ENCODE peak calls at places on chromosomes 2 and 18, in four cellular contexts. Q, O, H and Y are unnamed samples.

GRCh38 chr18:56869189-56869777 is 218.1 kb downstream of the WDR7 start:
- DNase-seq in Q (no peak), O (peak), H (no peak), Y (no peak)

GRCh38 chr2:17646838-17647701 is 106.5 kb downstream of the SMC6 start:
- DNase-seq in Q (no peak), O (no peak), H (no peak), Y (no peak)

GRCh38 chr2:110716959-110717645 is 15.3 kb upstream of the ACOXL start:
- DNase-seq in Q (no peak), O (no peak), H (no peak), Y (no peak)

GRCh38 chr2:174325932-174326879 is 8.5 kb upstream of the SP9 start:
- DNase-seq in Q (peak), O (no peak), H (no peak), Y (peak)

GRCh38 chr18:77004555-77005380 is 127.8 kb downstream of the MBP start:
- DNase-seq in Q (peak), O (peak), H (no peak), Y (no peak)

GRCh38 chr2:905091-905832 is 45.4 kb upstream of the SNTG2 start:
- DNase-seq in Q (no peak), O (no peak), H (no peak), Y (no peak)

GRCh38 chr2:154952346-154953010 is 254.0 kb downstream of the KCNJ3 start:
- DNase-seq in Q (no peak), O (no peak), H (no peak), Y (no peak)

GRCh38 chr2:231530099-231531085 is at the start of gene NMUR1:
- DNase-seq in Q (peak), O (peak), H (no peak), Y (peak)

GRCh38 chr2:233346930-233347329 is 7.4 kb upstream of the DGKD start:
- DNase-seq in Q (no peak), O (no peak), H (no peak), Y (no peak)

GRCh38 chr2:73918856-73919255 is 7.8 kb upstream of the DGUOK start:
- DNase-seq in Q (no peak), O (no peak), H (no peak), Y (no peak)

GRCh38 chr18:21682276-21683051 is 22.1 kb downstream of the ABHD3 start:
- DNase-seq in Q (no peak), O (peak), H (no peak), Y (no peak)

GRCh38 chr18:21689736-21690135 is 14.8 kb downstream of the ABHD3 start:
- DNase-seq in Q (no peak), O (no peak), H (no peak), Y (no peak)

GRCh38 chr18:21684731-21685130 is 19.8 kb downstream of the ABHD3 start:
- DNase-seq in Q (no peak), O (no peak), H (no peak), Y (no peak)

DNA sequence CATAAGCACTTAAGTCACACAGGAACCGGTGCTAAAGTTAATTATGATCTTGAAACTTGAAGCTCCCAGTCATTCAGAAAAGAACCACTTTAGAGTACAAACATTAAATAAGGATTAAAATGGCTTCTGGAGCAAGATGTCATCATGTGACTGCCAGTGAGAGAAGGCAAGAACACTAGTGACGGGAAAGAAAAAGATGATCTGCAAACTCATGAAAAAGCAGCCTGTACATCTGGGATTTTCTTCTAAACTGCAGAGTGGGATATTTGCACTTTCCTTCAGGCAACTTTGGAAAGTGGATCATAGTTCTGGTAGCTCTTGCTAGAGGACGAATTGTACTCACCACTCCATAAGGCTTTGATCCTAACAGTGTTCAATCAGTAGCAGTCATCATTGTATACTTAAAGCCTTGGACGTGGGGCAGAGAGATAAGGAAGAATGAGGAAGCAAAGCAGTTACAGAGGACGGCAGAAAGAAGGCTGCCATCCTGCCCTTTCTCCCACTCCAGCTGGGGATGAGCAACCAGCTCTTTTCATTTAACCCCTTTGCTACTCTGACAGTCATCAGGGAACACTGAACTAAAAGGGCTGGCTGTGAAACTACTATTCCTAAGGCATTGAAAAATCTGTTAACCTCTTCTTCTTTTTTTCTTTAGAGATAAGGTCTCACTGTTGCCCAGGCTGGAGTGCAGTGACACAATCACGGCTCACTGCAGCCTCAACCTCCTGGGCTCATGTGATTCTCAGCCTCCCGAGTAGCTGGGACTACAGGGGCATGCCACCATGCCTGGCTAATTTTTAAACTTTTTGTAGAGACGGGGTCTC is 18.1 kb downstream of the ABHD3 start:
- DNase-seq in Q (no peak), O (no peak), H (no peak), Y (no peak)
- H3K4me3 ChIP-seq in Q (no peak), O (no peak), H (no peak), Y (no peak)

GRCh38 chr2:237498341-237498740 is 11.3 kb downstream of the MLPH start:
- DNase-seq in Q (no peak), O (no peak), H (peak), Y (no peak)
- H3K27ac ChIP-seq in Q (peak), O (no peak), H (peak), Y (no peak)

DNA sequence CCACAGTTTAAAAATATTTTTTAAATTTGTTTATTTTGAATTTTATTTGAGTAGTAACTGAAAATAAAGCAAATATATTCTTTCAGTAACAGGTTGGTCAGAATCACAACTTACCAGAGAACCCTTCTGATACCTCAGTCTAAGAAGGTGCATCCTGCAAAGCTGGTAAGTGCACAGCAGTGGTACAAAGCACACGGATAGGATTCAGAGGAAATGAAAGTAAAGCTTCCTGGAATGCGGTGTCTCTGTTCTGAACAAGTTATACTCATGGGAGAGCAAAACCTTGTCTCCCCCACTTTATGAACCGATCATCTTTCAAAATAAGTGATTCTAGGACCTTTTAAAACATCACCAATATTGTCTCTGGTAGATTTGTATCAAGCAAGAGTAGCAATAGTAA is 398.3 kb downstream of the TMX3 start:
- DNase-seq in Q (no peak), O (no peak), H (no peak), Y (no peak)
- H3K4me3 ChIP-seq in Q (no peak), O (no peak), H (no peak), Y (no peak)

GRCh38 chr2:54331095-54331835 is 75.2 kb upstream of the TSPYL6 start:
- DNase-seq in Q (no peak), O (no peak), H (no peak), Y (no peak)
- H3K27ac ChIP-seq in Q (peak), O (no peak), H (no peak), Y (peak)

DNA sequence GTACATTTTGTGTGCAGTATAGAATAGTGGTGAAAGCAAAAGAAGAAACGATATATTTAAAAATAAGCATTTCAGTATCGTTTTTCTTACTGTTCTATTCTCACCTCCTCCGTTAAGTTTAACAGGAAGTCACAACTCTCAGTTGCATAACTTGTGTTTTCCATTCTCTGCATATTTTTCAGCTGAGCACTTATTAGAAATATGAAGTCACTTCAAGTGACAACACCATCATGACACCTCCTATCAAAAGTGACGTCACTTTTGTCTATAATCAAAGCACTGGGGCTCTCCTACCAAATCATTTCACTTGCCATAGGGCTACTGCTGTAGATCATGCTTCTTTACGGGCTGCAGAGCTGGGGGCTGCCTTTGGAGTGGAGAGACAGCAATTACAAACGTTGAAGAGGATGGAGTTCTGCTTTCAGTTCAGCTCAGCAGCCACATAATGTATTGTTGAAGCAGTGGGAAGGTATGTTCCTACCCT is 36.3 kb downstream of the STAT4 start:
- DNase-seq in Q (no peak), O (no peak), H (no peak), Y (no peak)
- H3K4me3 ChIP-seq in Q (no peak), O (no peak), H (no peak), Y (no peak)

GRCh38 chr2:11292464-11293255 is 51.8 kb downstream of the ROCK2 start:
- DNase-seq in Q (no peak), O (peak), H (no peak), Y (no peak)
- H3K27ac ChIP-seq in Q (no peak), O (peak), H (no peak), Y (no peak)

GRCh38 chr18:68438983-68439382 is 275.9 kb downstream of the TMX3 start:
- DNase-seq in Q (no peak), O (peak), H (no peak), Y (no peak)

GRCh38 chr18:68440433-68440832 is 274.5 kb downstream of the TMX3 start:
- DNase-seq in Q (no peak), O (no peak), H (no peak), Y (no peak)

GRCh38 chr18:68436485-68436884 is 278.4 kb downstream of the TMX3 start:
- DNase-seq in Q (no peak), O (peak), H (no peak), Y (no peak)

GRCh38 chr18:68439672-68440071 is 275.2 kb downstream of the TMX3 start:
- DNase-seq in Q (no peak), O (no peak), H (no peak), Y (no peak)

GRCh38 chr18:68438536-68438935 is 276.4 kb downstream of the TMX3 start:
- DNase-seq in Q (no peak), O (no peak), H (no peak), Y (no peak)
- H3K4me3 ChIP-seq in Q (no peak), O (no peak), H (no peak), Y (no peak)

GRCh38 chr2:85873679-85874078 is 15.1 kb downstream of the ST3GAL5 start:
- DNase-seq in Q (no peak), O (no peak), H (no peak), Y (no peak)
- H3K27ac ChIP-seq in Q (no peak), O (no peak), H (no peak), Y (no peak)

GRCh38 chr2:86470890-86471289 is 29.7 kb downstream of the KDM3A start:
- DNase-seq in Q (no peak), O (no peak), H (no peak), Y (no peak)

GRCh38 chr2:86476918-86477317 is 35.7 kb downstream of the KDM3A start:
- DNase-seq in Q (no peak), O (no peak), H (no peak), Y (no peak)

GRCh38 chr2:86477349-86477748 is 36.2 kb downstream of the KDM3A start:
- DNase-seq in Q (no peak), O (no peak), H (no peak), Y (no peak)

GRCh38 chr2:86480105-86480504 is 38.9 kb downstream of the KDM3A start:
- DNase-seq in Q (peak), O (no peak), H (peak), Y (peak)

DNA sequence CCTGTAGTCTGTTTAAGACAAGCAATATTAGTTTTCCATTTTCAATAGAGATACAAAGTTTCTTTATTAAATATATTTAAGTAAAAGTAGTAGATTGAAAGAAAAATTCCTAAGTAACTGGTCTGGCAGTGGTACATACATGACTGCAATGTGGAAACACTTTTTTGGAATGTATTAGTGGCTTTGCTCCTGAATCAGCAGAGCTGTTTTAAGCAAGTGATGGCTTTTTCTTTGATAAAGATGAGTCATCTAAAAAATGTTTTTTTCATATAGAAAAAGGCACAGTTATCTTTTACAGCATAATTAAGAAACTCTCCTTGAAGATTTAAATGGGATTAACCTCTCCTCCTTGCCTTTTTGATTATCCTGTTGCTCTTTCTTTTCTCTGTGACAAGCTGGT is 34.9 kb downstream of the KDM3A start:
- DNase-seq in Q (no peak), O (no peak), H (no peak), Y (no peak)
- H3K4me3 ChIP-seq in Q (no peak), O (no peak), H (no peak), Y (no peak)

GRCh38 chr2:2013476-2013875 is 269.2 kb upstream of the PXDN start:
- DNase-seq in Q (no peak), O (no peak), H (no peak), Y (no peak)

GRCh38 chr2:2010266-2010665 is 266.0 kb upstream of the PXDN start:
- DNase-seq in Q (no peak), O (no peak), H (no peak), Y (no peak)

GRCh38 chr2:2016912-2017311 is 272.6 kb upstream of the PXDN start:
- DNase-seq in Q (no peak), O (no peak), H (no peak), Y (no peak)

GRCh38 chr2:2012505-2012904 is 268.2 kb upstream of the PXDN start:
- DNase-seq in Q (no peak), O (no peak), H (no peak), Y (no peak)

GRCh38 chr2:2014251-2014761 is 270.0 kb upstream of the PXDN start:
- DNase-seq in Q (no peak), O (no peak), H (no peak), Y (no peak)
- H3K27ac ChIP-seq in Q (no peak), O (no peak), H (no peak), Y (no peak)